ENCODE peak calls at places on chromosomes 12 and 14, in seven cellular contexts. One of them, this sample, is unnamed.

GRCh38 chr12:3988519-3989217 is 115.5 kb upstream of the PARP11 start:
- DNase-seq in vagina: no peak
- DNase-seq in endothelial cell of umbilical vein: no peak
- DNase-seq in Panc1: no peak
- DNase-seq in stomach: no peak
- DNase-seq in HL-60: peak
- DNase-seq in GM23338: no peak
- DNase-seq in this sample: no peak

GRCh38 chr12:47983541-47984115 is 20.2 kb downstream of the TMEM106C start:
- DNase-seq in Panc1: no peak
- DNase-seq in HL-60: no peak
- DNase-seq in vagina: no peak
- DNase-seq in endothelial cell of umbilical vein: no peak
- DNase-seq in stomach: no peak
- DNase-seq in GM23338: no peak
- DNase-seq in this sample: peak

GRCh38 chr12:52081263-52081733 is 1.8 kb downstream of the SMIM41 start:
- DNase-seq in endothelial cell of umbilical vein: no peak
- DNase-seq in Panc1: no peak
- DNase-seq in HL-60: peak
- DNase-seq in vagina: no peak
- DNase-seq in GM23338: no peak
- DNase-seq in stomach: no peak
- DNase-seq in this sample: no peak

GRCh38 chr12:58302487-58303011 is 361.2 kb downstream of the ATP23 start:
- DNase-seq in Panc1: no peak
- DNase-seq in GM23338: peak
- DNase-seq in HL-60: no peak
- DNase-seq in vagina: no peak
- DNase-seq in endothelial cell of umbilical vein: peak
- DNase-seq in stomach: no peak
- DNase-seq in this sample: no peak

GRCh38 chr12:54561164-54561563 is 11.8 kb downstream of the PDE1B start:
- DNase-seq in GM23338: no peak
- DNase-seq in vagina: no peak
- DNase-seq in endothelial cell of umbilical vein: no peak
- DNase-seq in stomach: no peak
- DNase-seq in HL-60: peak
- DNase-seq in Panc1: no peak
- DNase-seq in this sample: no peak

GRCh38 chr12:49968431-49968830 is 4.3 kb upstream of the AQP6 start:
- DNase-seq in endothelial cell of umbilical vein: no peak
- DNase-seq in HL-60: no peak
- DNase-seq in vagina: no peak
- DNase-seq in Panc1: no peak
- DNase-seq in GM23338: no peak
- DNase-seq in stomach: no peak
- DNase-seq in this sample: no peak

GRCh38 chr14:56888274-56888673 is 78.0 kb upstream of the OTX2 start:
- DNase-seq in vagina: no peak
- DNase-seq in stomach: no peak
- DNase-seq in Panc1: no peak
- DNase-seq in GM23338: peak
- DNase-seq in HL-60: no peak
- DNase-seq in endothelial cell of umbilical vein: no peak
- DNase-seq in this sample: no peak

GRCh38 chr14:104974665-104975390 is 3.3 kb downstream of the AHNAK2 start:
- DNase-seq in GM23338: no peak
- DNase-seq in stomach: no peak
- DNase-seq in HL-60: no peak
- DNase-seq in endothelial cell of umbilical vein: no peak
- DNase-seq in Panc1: no peak
- DNase-seq in vagina: no peak
- DNase-seq in this sample: no peak

GRCh38 chr14:50550294-50550693 is 9.7 kb upstream of the ATL1 start:
- DNase-seq in HL-60: no peak
- DNase-seq in endothelial cell of umbilical vein: no peak
- DNase-seq in stomach: no peak
- DNase-seq in vagina: no peak
- DNase-seq in Panc1: no peak
- DNase-seq in GM23338: no peak
- DNase-seq in this sample: no peak

DNA sequence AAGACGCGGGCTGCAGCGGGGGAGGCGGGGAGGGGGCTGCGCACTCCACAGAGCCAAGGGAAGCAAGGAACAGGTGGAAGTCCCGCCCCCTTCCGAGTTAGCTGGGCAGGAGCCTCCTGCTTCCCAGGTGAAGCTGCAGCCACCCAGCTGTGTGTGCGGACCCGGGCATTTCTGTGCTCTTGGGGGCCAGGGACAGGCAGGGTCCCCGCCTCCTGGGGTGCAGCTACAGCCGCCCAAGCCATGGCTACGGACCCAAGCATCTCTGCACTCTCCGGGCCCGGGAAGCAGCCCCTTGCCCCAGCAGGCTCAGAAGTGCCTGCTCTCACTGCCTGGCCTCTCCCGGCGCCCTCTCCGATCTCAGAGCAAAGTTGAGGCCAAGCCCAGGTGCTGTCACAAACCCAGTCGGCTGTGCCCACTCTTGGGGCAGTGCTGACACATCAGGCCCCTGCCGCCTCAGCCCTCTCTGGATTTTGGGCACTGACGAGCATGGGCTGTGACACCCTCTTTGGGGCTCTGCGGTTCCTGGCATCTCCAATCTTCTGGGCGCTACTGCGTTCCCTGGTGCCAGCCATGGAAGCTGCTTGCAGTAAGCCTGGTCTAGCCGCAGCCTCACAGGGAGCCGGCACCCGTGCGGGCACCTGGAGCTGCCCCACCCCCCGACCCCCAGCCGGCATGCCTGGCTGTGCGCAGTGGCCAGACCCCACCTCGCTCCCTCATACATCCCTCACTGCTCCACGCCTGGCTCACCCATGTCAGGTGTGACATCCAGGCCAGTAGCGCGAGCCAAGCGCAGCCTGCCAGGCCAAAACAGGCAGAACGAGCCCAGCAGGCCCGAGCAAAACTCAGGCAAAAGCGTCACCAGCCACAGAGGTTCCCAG is 8.5 kb upstream of the MGAT4C start:
- DNase-seq in stomach: peak
- DNase-seq in endothelial cell of umbilical vein: no peak
- DNase-seq in Panc1: no peak
- DNase-seq in vagina: no peak
- DNase-seq in GM23338: peak
- DNase-seq in HL-60: no peak
- DNase-seq in this sample: no peak
- TF ChIP-seq POLR2AphosphoS5 in stomach: no peak
- TF ChIP-seq POLR2AphosphoS5 in endothelial cell of umbilical vein: no peak
- TF ChIP-seq POLR2AphosphoS5 in Panc1: no peak
- TF ChIP-seq POLR2AphosphoS5 in vagina: no peak
- TF ChIP-seq POLR2AphosphoS5 in GM23338: no peak
- TF ChIP-seq POLR2AphosphoS5 in HL-60: no peak
- TF ChIP-seq POLR2AphosphoS5 in this sample: no peak

GRCh38 chr12:114733919-114734318 is 49.9 kb upstream of the TBX3 start:
- DNase-seq in Panc1: no peak
- DNase-seq in endothelial cell of umbilical vein: no peak
- DNase-seq in HL-60: no peak
- DNase-seq in stomach: no peak
- DNase-seq in vagina: no peak
- DNase-seq in GM23338: no peak
- DNase-seq in this sample: no peak
- TF ChIP-seq POLR2AphosphoS5 in Panc1: no peak
- TF ChIP-seq POLR2AphosphoS5 in endothelial cell of umbilical vein: no peak
- TF ChIP-seq POLR2AphosphoS5 in HL-60: no peak
- TF ChIP-seq POLR2AphosphoS5 in stomach: no peak
- TF ChIP-seq POLR2AphosphoS5 in vagina: no peak
- TF ChIP-seq POLR2AphosphoS5 in GM23338: no peak
- TF ChIP-seq POLR2AphosphoS5 in this sample: no peak

GRCh38 chr12:26226629-26227375 is 31.4 kb downstream of the SSPN start:
- DNase-seq in stomach: peak
- DNase-seq in HL-60: peak
- DNase-seq in Panc1: no peak
- DNase-seq in endothelial cell of umbilical vein: peak
- DNase-seq in vagina: no peak
- DNase-seq in GM23338: peak
- DNase-seq in this sample: no peak
- TF ChIP-seq POLR2AphosphoS5 in stomach: no peak
- TF ChIP-seq POLR2AphosphoS5 in HL-60: no peak
- TF ChIP-seq POLR2AphosphoS5 in Panc1: no peak
- TF ChIP-seq POLR2AphosphoS5 in endothelial cell of umbilical vein: no peak
- TF ChIP-seq POLR2AphosphoS5 in vagina: peak
- TF ChIP-seq POLR2AphosphoS5 in GM23338: no peak
- TF ChIP-seq POLR2AphosphoS5 in this sample: no peak

GRCh38 chr12:116319851-116320621 is 42.5 kb upstream of the MED13L start:
- DNase-seq in stomach: no peak
- DNase-seq in Panc1: no peak
- DNase-seq in vagina: peak
- DNase-seq in HL-60: no peak
- DNase-seq in endothelial cell of umbilical vein: peak
- DNase-seq in GM23338: no peak
- DNase-seq in this sample: no peak
- TF ChIP-seq POLR2AphosphoS5 in stomach: peak
- TF ChIP-seq POLR2AphosphoS5 in Panc1: no peak
- TF ChIP-seq POLR2AphosphoS5 in vagina: no peak
- TF ChIP-seq POLR2AphosphoS5 in HL-60: no peak
- TF ChIP-seq POLR2AphosphoS5 in endothelial cell of umbilical vein: no peak
- TF ChIP-seq POLR2AphosphoS5 in GM23338: no peak
- TF ChIP-seq POLR2AphosphoS5 in this sample: no peak